ENCODE peak calls at places on chromosomes 1 and 21, in seven cellular contexts. O, T, Z, S, X, F and K are unnamed samples.
A peak's percentile ranks its signal among the peaks of the same experiment; 100 is the strongest.

GRCh38 chr1:33008051-33008914 is 28.4 kb downstream of the AK2 start:
- DNase-seq in Z (no peak), T (no peak), X (no peak), O (no peak), F (no peak), S (no peak), K (no peak)

GRCh38 chr1:26318338-26319064 is 743 bp downstream of the CD52 start:
- DNase-seq in F (no peak), T (no peak), O (peak; percentile 58), Z (no peak), S (no peak), X (peak; percentile 48), K (no peak)

GRCh38 chr1:52186449-52186848 is 44.6 kb downstream of the ZFYVE9 start:
- DNase-seq in O (no peak), X (no peak), F (no peak), S (no peak), T (no peak), Z (no peak), K (no peak)

GRCh38 chr1:109299087-109299983 is 7.5 kb downstream of the MYBPHL start:
- DNase-seq in S (no peak), Z (no peak), O (no peak), F (peak; percentile 54), X (no peak), T (peak; percentile 92), K (no peak)

GRCh38 chr1:175600721-175601440 is 142.5 kb downstream of the TNR start:
- DNase-seq in T (no peak), F (no peak), X (no peak), Z (no peak), S (no peak), O (no peak), K (peak; percentile 84)

GRCh38 chr1:202565890-202566289 is 144.4 kb downstream of the SYT2 start:
- DNase-seq in F (no peak), Z (no peak), X (no peak), S (no peak), O (no peak), T (no peak), K (no peak)

GRCh38 chr1:41359211-41360073 is 1.8 kb upstream of the FOXO6 start:
- DNase-seq in F (peak; percentile 31), S (no peak), T (no peak), Z (no peak), O (no peak), X (no peak), K (no peak)

GRCh38 chr21:25360593-25360992 is 246.7 kb downstream of the MRPL39 start:
- DNase-seq in F (no peak), X (no peak), S (no peak), T (no peak), Z (no peak), O (no peak), K (no peak)

GRCh38 chr1:217014066-217014465 is 290.8 kb upstream of the ESRRG start:
- DNase-seq in Z (no peak), T (no peak), S (no peak), X (no peak), F (no peak), O (no peak), K (no peak)

GRCh38 chr1:26408604-26409003 is 2.0 kb upstream of the LIN28A start:
- DNase-seq in S (no peak), F (no peak), Z (peak; percentile 96), X (peak; percentile 66), O (peak; percentile 79), T (peak; percentile 21), K (no peak)

GRCh38 chr1:157108448-157108847 is 8.8 kb upstream of the ETV3L start:
- DNase-seq in Z (no peak), S (no peak), X (no peak), T (no peak), F (no peak), O (no peak), K (no peak)

GRCh38 chr1:8879348-8880067 is 1.0 kb upstream of the ENO1 start:
- DNase-seq in Z (no peak), F (no peak), O (no peak), X (no peak), T (no peak), S (no peak), K (no peak)

GRCh38 chr1:61244114-61244513 is 161.8 kb downstream of the NFIA start:
- DNase-seq in O (no peak), T (no peak), F (peak; percentile 13), X (no peak), Z (no peak), S (no peak), K (no peak)

GRCh38 chr1:106753069-106753468 is 303.4 kb upstream of the PRMT6 start:
- DNase-seq in O (no peak), T (no peak), F (no peak), S (no peak), Z (no peak), X (no peak), K (no peak)